ENCODE peak calls at places on chromosomes 4 and X, in four cellular contexts. V, Y, C and U are unnamed samples.

GRCh38 chr4:2408976-2409375 is 9.5 kb downstream of the ZFYVE28 start:
- DNase-seq in Y (no peak), V (no peak), C (no peak), U (no peak)

GRCh38 chr4:87192155-87192919 is 28.1 kb downstream of the KLHL8 start:
- DNase-seq in Y (no peak), C (no peak), V (no peak), U (peak)

GRCh38 chr4:152784490-152785195 is 4.9 kb downstream of the ARFIP1 start:
- DNase-seq in V (peak), C (no peak), Y (no peak), U (peak)

GRCh38 chr4:147207941-147208340 is 262.3 kb upstream of the TTC29 start:
- DNase-seq in C (no peak), V (peak), Y (no peak), U (peak)

GRCh38 chr4:71426381-71427042 is 87.7 kb downstream of the SLC4A4 start:
- DNase-seq in V (no peak), C (no peak), Y (no peak), U (no peak)

GRCh38 chr4:53706422-53707032 is 115.2 kb upstream of the LNX1 start:
- DNase-seq in V (peak), C (no peak), Y (no peak), U (peak)

GRCh38 chr4:130080872-130081451 is 985.0 kb downstream of the C4orf33 start:
- DNase-seq in V (no peak), C (no peak), Y (no peak), U (no peak)

GRCh38 chr4:123806057-123806456 is 409.5 kb downstream of the SPRY1 start:
- DNase-seq in V (no peak), Y (no peak), C (no peak), U (no peak)

GRCh38 chr4:20252656-20253271 is 1.1 kb downstream of the SLIT2 start:
- DNase-seq in V (peak), C (peak), Y (peak), U (peak)

GRCh38 chr4:44495136-44495535 is 46.5 kb upstream of the KCTD8 start:
- DNase-seq in C (no peak), V (no peak), Y (no peak), U (no peak)

GRCh38 chr4:10106421-10107039 is 10.1 kb downstream of the WDR1 start:
- DNase-seq in Y (peak), V (peak), C (peak), U (peak)

GRCh38 chrX:96407501-96407900 is 277.1 kb upstream of the DIAPH2 start:
- DNase-seq in Y (no peak), V (peak), C (no peak), U (peak)

GRCh38 chrX:144732588-144732987 is 514.7 kb upstream of the SPANXN1 start:
- DNase-seq in C (no peak), V (no peak), Y (no peak), U (peak)

GRCh38 chrX:78199851-78200250 is 60.4 kb upstream of the TAF9B start:
- DNase-seq in V (peak), Y (no peak), C (no peak), U (peak)

GRCh38 chr4:73415807-73416238 is 11.7 kb downstream of the ALB start:
- DNase-seq in Y (no peak), V (no peak), C (no peak), U (peak)

GRCh38 chr4:152815078-152815477 is 35.3 kb downstream of the ARFIP1 start:
- DNase-seq in C (no peak), V (no peak), Y (no peak), U (peak)

GRCh38 chr4:173024203-173024602 is 144.4 kb upstream of the GALNT7 start:
- DNase-seq in C (no peak), V (peak), Y (no peak), U (no peak)

GRCh38 chr4:25817059-25817681 is 45.6 kb downstream of the SEL1L3 start:
- DNase-seq in V (peak), C (no peak), Y (no peak), U (peak)

GRCh38 chrX:55056820-55057690 is 17.8 kb upstream of the PAGE2B start:
- DNase-seq in Y (no peak), C (no peak), V (peak), U (peak)

GRCh38 chr4:154088741-154089140 is 299.9 kb upstream of the SFRP2 start:
- DNase-seq in Y (no peak), V (no peak), C (no peak), U (peak)

GRCh38 chr4:110508827-110509446 is 33.0 kb downstream of the ENPEP start:
- DNase-seq in Y (no peak), V (peak), C (no peak), U (peak)

GRCh38 chr4:110498420-110498819 is 22.5 kb downstream of the ENPEP start:
- DNase-seq in Y (no peak), C (no peak), V (no peak), U (no peak)

GRCh38 chr4:110505440-110505839 is 29.5 kb downstream of the ENPEP start:
- DNase-seq in C (no peak), Y (no peak), V (no peak), U (no peak)

GRCh38 chr4:110501826-110502225 is 25.9 kb downstream of the ENPEP start:
- DNase-seq in Y (no peak), V (peak), C (no peak), U (peak)

DNA sequence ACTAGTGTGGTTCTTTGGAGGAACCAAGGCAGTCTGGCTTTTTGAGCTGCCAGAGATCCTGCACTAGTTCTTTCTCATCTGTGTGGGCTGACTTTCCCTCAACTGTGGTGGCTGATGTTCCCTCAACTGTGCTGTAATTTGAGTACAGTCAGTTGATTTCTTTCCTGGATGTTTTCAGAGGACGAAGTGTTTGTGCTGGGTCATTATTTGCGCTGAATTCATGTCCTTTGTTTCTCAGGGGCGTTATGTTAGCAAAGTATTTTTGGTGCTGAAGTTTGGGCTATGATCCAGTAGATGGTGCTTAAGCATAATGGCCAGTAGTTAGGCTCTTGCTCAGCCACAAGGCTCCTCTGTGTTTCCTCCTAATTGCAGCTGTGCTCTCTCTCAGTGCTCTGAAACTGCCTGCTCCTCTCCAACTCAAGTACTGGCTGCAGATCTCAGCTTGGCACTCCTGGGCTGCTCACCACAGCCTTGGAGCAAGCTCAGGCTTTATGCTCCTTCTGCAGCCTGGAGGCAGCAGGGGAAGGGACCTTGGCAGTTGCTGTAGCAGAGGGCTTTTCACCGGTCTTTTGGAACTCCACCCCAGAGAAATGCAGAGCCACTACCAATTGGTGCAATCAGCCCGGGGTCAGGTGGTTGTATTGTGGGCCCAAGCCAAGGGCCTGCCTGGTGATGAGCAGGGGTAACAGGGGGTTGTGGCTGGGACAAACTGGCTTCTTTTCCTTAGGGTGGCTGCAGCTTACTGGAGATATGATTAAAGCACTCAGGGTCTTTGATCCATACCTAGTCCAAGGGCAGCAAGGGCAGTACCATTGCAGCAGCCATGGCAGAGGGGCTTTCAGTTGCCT is 27.9 kb downstream of the ENPEP start:
- DNase-seq in C (no peak), V (peak), Y (no peak), U (peak)
- TF ChIP-seq CTCF in C (no peak), V (no peak), Y (no peak), U (no peak)

GRCh38 chrX:153829799-153830631 is at the start of gene PDZD4:
- DNase-seq in Y (no peak), V (no peak), C (peak), U (no peak)
- H3K4me3 ChIP-seq in Y (peak), V (no peak), C (peak), U (no peak)

DNA sequence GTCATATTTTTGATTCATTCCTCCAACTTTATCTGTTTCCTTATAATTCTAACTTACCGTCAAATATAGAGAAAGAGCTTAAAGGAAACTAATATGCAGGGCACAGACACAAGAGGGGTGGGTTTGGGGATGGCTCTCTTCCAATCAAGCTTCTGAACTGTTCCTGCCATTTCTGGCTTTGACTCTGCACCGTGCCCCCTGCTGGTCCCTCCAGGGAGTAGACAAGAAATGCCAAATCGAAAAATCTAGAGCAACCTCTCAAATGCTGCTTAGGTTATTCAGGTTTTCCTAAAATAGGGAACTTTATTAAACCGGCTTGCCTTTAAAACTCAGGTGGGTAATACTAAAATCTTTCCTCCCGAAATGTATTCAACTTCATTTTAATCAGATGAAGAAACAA is 39.8 kb upstream of the VCX3A start:
- DNase-seq in V (no peak), Y (no peak), C (no peak), U (no peak)
- TF ChIP-seq CTCF in V (no peak), Y (no peak), C (no peak), U (no peak)

GRCh38 chrX:136189222-136189621 is 41.9 kb downstream of the FHL1 start:
- DNase-seq in V (no peak), C (no peak), Y (no peak), U (no peak)

GRCh38 chrX:136183175-136183574 is 35.8 kb downstream of the FHL1 start:
- DNase-seq in C (no peak), Y (no peak), V (no peak), U (no peak)

GRCh38 chrX:136183917-136184316 is 36.6 kb downstream of the FHL1 start:
- DNase-seq in V (no peak), Y (no peak), C (no peak), U (no peak)

GRCh38 chrX:136185409-136186022 is 38.2 kb downstream of the FHL1 start:
- DNase-seq in V (peak), Y (no peak), C (no peak), U (peak)

GRCh38 chrX:136186023-136186413 is 38.7 kb downstream of the FHL1 start:
- DNase-seq in V (no peak), Y (no peak), C (no peak), U (no peak)
- H3K4me3 ChIP-seq in V (no peak), Y (no peak), C (no peak), U (no peak)

DNA sequence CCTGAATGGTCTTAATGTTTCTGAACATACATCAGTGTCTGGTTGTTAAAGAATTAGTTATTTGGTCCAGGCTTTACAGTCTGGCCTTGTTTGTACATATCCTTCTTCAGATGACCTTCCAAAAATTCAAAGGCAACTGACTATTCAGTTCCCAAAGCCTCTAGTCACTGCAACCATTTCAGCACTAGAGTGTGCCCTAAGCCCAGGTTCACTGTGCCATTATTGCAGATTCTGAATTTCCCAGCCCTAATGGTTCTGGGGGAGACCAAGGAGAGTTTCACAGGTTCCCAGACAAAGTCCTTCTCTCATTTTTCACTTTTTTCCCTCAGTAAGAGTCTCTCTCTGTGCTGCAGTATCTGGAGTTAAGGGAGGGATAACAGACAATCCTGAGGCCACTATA is 235.8 kb downstream of the TRAM1L1 start:
- DNase-seq in V (no peak), Y (no peak), C (no peak), U (no peak)
- TF ChIP-seq CTCF in V (no peak), Y (no peak), C (no peak), U (no peak)

GRCh38 chrX:45765726-45766125 is 565.0 kb upstream of the DIPK2B start:
- DNase-seq in V (no peak), Y (no peak), C (no peak), U (no peak)
- H3K4me3 ChIP-seq in V (peak), Y (peak), C (no peak), U (peak)